ENCODE peak calls at places on chromosomes 11 and 22, in five cellular contexts. S, T, F, C and J are unnamed samples.

GRCh38 chr11:2793781-2794418 is 91.7 kb downstream of the CDKN1C start:
- DNase-seq in F (no peak), S (no peak), C (peak; percentile 19), T (peak; percentile 59), J (no peak)

GRCh38 chr22:28922540-28923244 is 39.3 kb downstream of the ZNRF3 start:
- DNase-seq in F (peak; percentile 42), S (no peak), T (no peak), C (no peak), J (no peak)

GRCh38 chr11:115626414-115626813 is 122.2 kb upstream of the CADM1 start:
- DNase-seq in T (no peak), S (no peak), F (no peak), C (no peak), J (no peak)

GRCh38 chr22:32926600-32926999 is 125.1 kb downstream of the TIMP3 start:
- DNase-seq in F (no peak), T (no peak), S (peak; percentile 39), C (no peak), J (peak; percentile 37)

GRCh38 chr11:105719073-105719846 is 109.4 kb downstream of the GRIA4 start:
- DNase-seq in S (peak; percentile 85), F (no peak), T (no peak), C (no peak), J (peak; percentile 53)

GRCh38 chr11:77019976-77020591 is 14.1 kb upstream of the B3GNT6 start:
- DNase-seq in T (no peak), C (no peak), S (peak; percentile 65), F (no peak), J (no peak)

GRCh38 chr11:32173435-32173834 is 82.6 kb downstream of the RCN1 start:
- DNase-seq in F (peak; percentile 49), S (peak; percentile 49), T (no peak), C (peak; percentile 61), J (peak; percentile 71)

GRCh38 chr11:83078269-83078668 is 6.6 kb upstream of the RAB30 start:
- DNase-seq in S (no peak), F (no peak), T (no peak), C (no peak), J (no peak)

GRCh38 chr22:20927940-20928572 is 10.8 kb downstream of the CRKL start:
- DNase-seq in T (no peak), F (no peak), S (no peak), C (no peak), J (no peak)

GRCh38 chr11:95821640-95822039 is 31.3 kb downstream of the CEP57 start:
- DNase-seq in C (no peak), S (no peak), T (no peak), F (no peak), J (no peak)

GRCh38 chr11:17722000-17722643 is 2.8 kb downstream of the MYOD1 start:
- DNase-seq in F (no peak), S (no peak), T (no peak), C (no peak), J (no peak)
- TF ChIP-seq CTCF in F (no peak), S (peak; percentile 78), T (peak; percentile 11), C (no peak), J (no peak)

GRCh38 chr11:36363361-36364272 is 67.5 kb downstream of the PRR5L start:
- DNase-seq in C (no peak), F (no peak), S (no peak), T (no peak), J (no peak)
- H3K4me3 ChIP-seq in C (no peak overlapping the region), F (no peak overlapping the region), S (no peak overlapping the region), T (no peak overlapping the region), J (no peak overlapping the region)

GRCh38 chr11:14420223-14420622 is 61.2 kb upstream of the RRAS2 start:
- DNase-seq in S (no peak), F (no peak), T (no peak), C (no peak), J (no peak)

GRCh38 chr11:14417975-14418374 is 59.0 kb upstream of the RRAS2 start:
- DNase-seq in T (no peak), S (no peak), F (no peak), C (no peak), J (no peak)

GRCh38 chr11:14417186-14417585 is 58.2 kb upstream of the RRAS2 start:
- DNase-seq in C (no peak), T (no peak), F (no peak), S (no peak), J (no peak)

GRCh38 chr11:14422052-14422813 is 63.2 kb upstream of the RRAS2 start:
- DNase-seq in T (peak; percentile 81), C (peak; percentile 57), S (peak; percentile 100), F (peak; percentile 53), J (no peak)

GRCh38 chr11:14418801-14419417 is 59.9 kb upstream of the RRAS2 start:
- DNase-seq in F (peak; percentile 22), C (no peak), S (no peak), T (no peak), J (peak; percentile 17)
- TF ChIP-seq CTCF in F (peak; percentile 46), C (no peak), S (peak; percentile 63), T (peak; percentile 27), J (peak; percentile 46)

GRCh38 chr11:19929655-19930054 is 217.0 kb downstream of the NAV2 start:
- DNase-seq in C (no peak), F (no peak), T (no peak), S (peak; percentile 43), J (no peak)

GRCh38 chr11:19933801-19934488 is 221.3 kb downstream of the NAV2 start:
- DNase-seq in S (no peak), F (no peak), C (no peak), T (no peak), J (no peak)

GRCh38 chr11:19933132-19933735 is 220.6 kb downstream of the NAV2 start:
- DNase-seq in T (no peak), S (no peak), C (no peak), F (no peak), J (no peak)

GRCh38 chr11:19931141-19931767 is 218.6 kb downstream of the NAV2 start:
- DNase-seq in T (no peak), C (no peak), S (no peak), F (no peak), J (no peak)

DNA sequence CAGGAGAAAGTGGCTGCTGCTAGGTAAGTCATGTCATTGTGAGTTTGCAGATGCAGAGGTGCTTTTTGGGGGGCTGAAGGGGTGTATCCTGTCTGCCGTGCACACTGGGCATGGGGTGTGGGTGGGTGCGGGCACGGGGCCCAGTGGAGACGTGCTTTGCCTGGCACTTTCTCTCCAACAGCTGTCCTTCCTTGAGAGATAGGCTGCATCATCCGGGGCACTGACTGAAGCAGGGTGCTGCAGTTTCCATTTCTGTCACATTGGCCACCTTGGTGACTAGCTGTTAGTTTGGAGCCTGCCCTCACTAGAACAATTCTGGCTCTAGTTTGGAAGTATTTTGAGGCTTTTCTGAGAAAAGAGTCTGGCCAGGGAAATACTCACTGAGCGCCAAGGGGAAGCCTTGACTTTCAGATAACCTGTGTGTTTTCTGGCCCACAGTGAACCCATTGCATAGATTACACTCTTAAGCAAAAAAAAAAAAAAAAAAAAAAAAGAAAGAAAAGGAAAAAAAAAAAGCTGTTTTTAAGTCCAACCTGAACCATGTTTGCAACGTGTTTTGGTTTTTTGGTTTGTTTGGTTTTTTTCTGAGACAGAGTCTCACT is 219.2 kb downstream of the NAV2 start:
- DNase-seq in S (no peak), T (no peak), F (no peak), C (no peak), J (no peak)
- H3K4me3 ChIP-seq in S (no peak overlapping the region), T (no peak overlapping the region), F (no peak overlapping the region), C (no peak overlapping the region), J (no peak overlapping the region)

GRCh38 chr11:79484872-79485271 is 44.0 kb upstream of the TENM4 start:
- DNase-seq in T (no peak), C (no peak), S (no peak), F (no peak), J (no peak)

GRCh38 chr11:79488286-79488685 is 47.5 kb upstream of the TENM4 start:
- DNase-seq in F (no peak), C (no peak), T (no peak), S (no peak), J (no peak)

GRCh38 chr11:79487412-79487811 is 46.6 kb upstream of the TENM4 start:
- DNase-seq in S (no peak), F (no peak), C (no peak), T (no peak), J (no peak)

GRCh38 chr11:79485694-79486093 is 44.9 kb upstream of the TENM4 start:
- DNase-seq in C (no peak), S (no peak), F (no peak), T (no peak), J (no peak)

DNA sequence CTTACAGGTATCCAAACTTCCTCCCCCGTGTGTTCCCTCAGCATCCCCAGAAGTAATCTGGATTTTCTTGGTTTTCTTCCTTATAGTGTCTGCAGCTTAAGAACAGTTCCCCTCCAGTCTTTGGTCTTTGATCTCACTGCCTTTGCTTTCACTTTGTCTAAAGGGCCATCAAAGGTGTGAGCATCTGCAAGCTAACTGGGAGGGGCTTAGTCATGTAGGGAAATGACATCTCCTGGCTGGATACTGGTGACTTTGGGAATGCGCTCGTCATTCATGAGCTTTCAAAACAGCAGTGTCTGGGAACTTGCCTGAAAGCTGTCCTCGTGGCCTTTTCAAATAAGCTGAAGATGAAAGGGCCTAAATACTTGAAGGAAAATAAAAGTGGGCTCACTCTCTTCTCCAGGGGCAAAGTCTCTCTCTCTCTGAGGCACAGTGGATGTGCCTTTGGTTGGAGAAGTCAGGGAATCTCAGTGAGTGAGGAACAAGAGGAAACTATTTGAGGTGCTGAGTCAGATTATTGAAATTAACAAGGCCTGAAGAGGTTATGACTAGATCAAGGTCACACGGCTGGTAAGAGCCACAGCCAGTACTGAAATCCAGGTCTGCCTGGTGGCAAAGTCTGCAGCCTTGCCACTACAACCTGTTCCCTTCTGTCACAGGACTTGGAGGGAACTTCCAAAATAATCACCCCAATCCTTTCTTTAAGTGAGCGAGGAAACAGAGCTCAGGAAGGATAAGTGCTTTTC is 45.6 kb upstream of the TENM4 start:
- DNase-seq in F (no peak), S (no peak), T (no peak), C (no peak), J (no peak)
- TF ChIP-seq CTCF in F (no peak), S (no peak), T (no peak), C (no peak), J (no peak)

DNA sequence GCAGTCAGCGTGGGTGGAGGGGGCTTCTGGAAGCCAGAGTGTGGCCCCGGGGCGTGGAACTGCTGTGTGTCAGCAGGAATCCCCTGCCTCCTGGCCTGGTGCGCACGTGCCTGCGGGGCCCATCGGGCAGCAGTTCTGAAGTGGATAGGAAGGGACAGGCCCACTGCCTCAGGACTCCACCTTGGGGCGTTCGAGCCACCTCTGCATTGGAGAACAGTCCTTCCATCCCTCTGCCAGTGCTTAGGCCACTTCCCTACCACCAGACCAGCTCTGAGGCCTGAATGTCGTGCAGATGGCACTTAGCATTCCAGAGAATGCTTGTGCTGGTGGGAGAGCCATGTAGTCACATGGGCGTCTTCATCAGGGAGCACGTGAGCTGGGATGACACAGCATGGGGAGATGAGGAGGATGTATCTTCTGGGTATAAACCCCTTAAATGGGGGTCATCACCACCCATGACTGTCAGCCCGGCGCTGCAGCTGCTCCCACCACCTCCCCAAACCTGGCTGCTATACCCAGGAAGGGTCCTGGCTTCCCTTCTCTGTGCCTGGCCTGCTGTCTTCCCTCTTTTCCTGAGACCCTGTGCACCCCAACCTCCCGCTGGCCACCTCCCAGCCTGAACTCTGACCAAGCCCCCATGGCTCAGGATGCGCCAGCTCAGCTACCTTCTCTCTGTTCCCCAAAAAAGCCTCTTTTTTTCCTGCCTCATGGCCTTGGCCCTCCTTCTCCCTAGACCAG is 9.7 kb downstream of the INCENP start:
- DNase-seq in F (no peak), S (no peak), T (no peak), C (peak; percentile 19), J (no peak)
- H3K4me3 ChIP-seq in F (no peak overlapping the region), S (no peak overlapping the region), T (no peak overlapping the region), C (no peak overlapping the region), J (no peak overlapping the region)